ENCODE peak calls at places on chromosomes 4 and X, in five cellular contexts. L is fibroblast of lung, U is spleen, C is WTC11, A is uterus. P is an unnamed sample.

GRCh38 chrX:14095702-14096101 is 66.0 kb upstream of the GEMIN8 start:
- DNase-seq in L (peak; percentile 32), U (no peak), C (peak; percentile 41), A (peak; percentile 23), P (peak; percentile 10)

GRCh38 chr4:127416092-127416491 is 216.7 kb upstream of the INTU start:
- DNase-seq in L (no peak), U (no peak), C (no peak), A (no peak), P (no peak)

GRCh38 chr4:153713840-153714239 is 29.8 kb downstream of the TLR2 start:
- DNase-seq in L (peak; percentile 49), U (no peak), C (no peak), A (no peak), P (no peak)

GRCh38 chr4:140726776-140727500 is 29.2 kb downstream of the TBC1D9 start:
- DNase-seq in L (peak; percentile 70), U (no peak), C (no peak), A (no peak), P (no peak)

GRCh38 chr4:7195546-7196282 is 3.4 kb downstream of the SORCS2 start:
- DNase-seq in L (peak; percentile 84), U (no peak), C (no peak), A (peak; percentile 10), P (no peak)

GRCh38 chrX:90012395-90012794 is 90.7 kb downstream of the TGIF2LX start:
- DNase-seq in L (no peak), U (no peak), C (no peak), A (no peak), P (no peak)

GRCh38 chr4:124018383-124019317 is 622.1 kb downstream of the SPRY1 start:
- DNase-seq in L (peak; percentile 62), U (peak; percentile 70), C (no peak), A (peak; percentile 68), P (peak; percentile 51)

GRCh38 chrX:1496076-1496475 is 40.9 kb downstream of the P2RY8 start:
- DNase-seq in L (no peak), U (peak; percentile 61), C (no peak), A (no peak), P (no peak)

GRCh38 chr4:113502476-113502875 is 259.1 kb downstream of the CAMK2D start:
- DNase-seq in L (peak; percentile 13), U (no peak), C (no peak), A (no peak), P (no peak)

GRCh38 chr4:7291372-7292135 is 99.2 kb downstream of the SORCS2 start:
- DNase-seq in L (peak; percentile 70), U (no peak), C (no peak), A (peak; percentile 61), P (no peak)

GRCh38 chrX:34918856-34919255 is 23.7 kb upstream of the FAM47B start:
- DNase-seq in L (peak; percentile 57), U (no peak), C (peak; percentile 11), A (no peak), P (no peak)
- TF ChIP-seq CTCF in L (peak; percentile 53), U (no peak), C (no peak), A (no peak), P (no peak)

GRCh38 chrX:70554523-70554922 is 109.9 kb downstream of the DLG3 start:
- DNase-seq in L (peak; percentile 3), U (no peak), C (no peak), A (no peak), P (no peak)
- TF ChIP-seq CTCF in L (no peak), U (no peak), C (no peak), A (no peak), P (no peak)

GRCh38 chr4:107655289-107655688 is 64.7 kb downstream of the PAPSS1 start:
- DNase-seq in L (no peak), U (no peak), C (no peak), A (no peak), P (no peak)

GRCh38 chr4:107658400-107659326 is 61.4 kb downstream of the PAPSS1 start:
- DNase-seq in L (no peak), U (no peak), C (no peak), A (no peak), P (no peak)

GRCh38 chr4:107654694-107655093 is 65.3 kb downstream of the PAPSS1 start:
- DNase-seq in L (peak; percentile 5), U (no peak), C (peak; percentile 13), A (no peak), P (no peak)
- TF ChIP-seq CTCF in L (no peak), U (no peak), C (no peak), A (no peak), P (no peak)

DNA sequence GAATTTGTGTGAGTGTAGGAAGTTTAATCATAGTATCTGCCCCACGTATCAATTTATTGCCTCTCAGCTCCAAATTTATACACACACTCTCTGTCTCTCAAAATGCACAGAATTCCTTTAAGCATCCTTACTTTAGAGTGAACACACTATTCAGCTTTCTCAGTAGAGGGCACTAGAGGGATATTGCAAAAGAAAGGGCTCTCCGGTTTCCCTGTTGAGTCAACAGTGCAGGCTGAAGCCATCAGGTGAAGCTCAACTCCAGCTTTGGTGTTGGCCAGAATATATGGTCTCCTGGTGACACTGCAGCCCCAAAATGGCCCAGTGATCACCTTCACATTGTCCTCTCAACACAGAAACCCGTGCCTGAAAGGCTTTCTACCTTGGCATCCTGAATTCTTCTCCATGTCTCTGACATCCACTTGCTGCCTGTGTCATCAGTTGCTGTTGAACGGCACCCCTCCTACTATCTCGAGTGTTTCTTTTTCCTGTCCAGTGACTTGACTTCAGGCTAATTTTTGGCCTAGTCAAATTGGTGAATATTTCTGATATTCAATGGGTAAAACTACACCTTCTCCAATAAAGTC is 670.5 kb downstream of the GABRG1 start:
- DNase-seq in L (peak; percentile 3), U (no peak), C (no peak), A (no peak), P (no peak)
- TF ChIP-seq CTCF in L (peak; percentile 55), U (no peak), C (no peak), A (no peak), P (peak; percentile 38)

GRCh38 chr4:5553801-5554200 is 154.6 kb downstream of the EVC2 start:
- DNase-seq in L (no peak), U (no peak), C (no peak), A (no peak), P (no peak)

GRCh38 chr4:5558502-5558901 is 149.9 kb downstream of the EVC2 start:
- DNase-seq in L (no peak), U (no peak), C (no peak), A (no peak), P (no peak)

DNA sequence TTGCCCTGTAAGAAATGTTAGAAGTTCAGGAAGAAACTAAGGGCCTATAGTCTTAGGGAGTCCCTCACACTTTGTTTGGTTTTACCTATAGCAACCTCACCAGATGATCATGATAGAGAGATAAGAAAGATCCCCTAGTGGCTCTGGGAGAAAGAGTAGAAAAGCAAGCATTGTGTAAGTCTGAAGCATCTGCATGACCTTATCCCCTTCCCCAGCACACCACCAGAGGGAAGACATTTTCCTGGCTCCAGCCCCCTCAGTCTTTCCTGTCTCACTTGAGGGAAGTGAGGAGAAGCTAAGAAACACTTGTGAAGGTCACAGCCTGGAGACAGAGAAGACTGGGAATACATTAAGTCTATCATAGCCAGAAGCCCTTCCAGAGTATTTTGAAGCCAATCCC is 154.0 kb downstream of the EVC2 start:
- DNase-seq in L (no peak), U (no peak), C (no peak), A (no peak), P (no peak)
- TF ChIP-seq CTCF in L (no peak), U (no peak), C (no peak), A (no peak), P (no peak)